ENCODE peak calls at places on chromosome 18, in eight cellular contexts. X, V, F, Q, H, D, P and J are unnamed samples. For H3K36me3 and H3K27me3, the result is how much of the 10 kb centered on the place peaks cover.

GRCh38 chr18:70454705-70455322 is 166.0 kb downstream of the SOCS6 start:
- DNase-seq in Q (peak), V (peak), H (no peak), D (no peak), P (peak), X (peak), F (peak), J (peak)

GRCh38 chr18:41818381-41819355 is 136.4 kb upstream of the PIK3C3 start:
- DNase-seq in P (no peak), H (no peak), Q (no peak), D (no peak), V (no peak), F (no peak), X (no peak), J (no peak)

GRCh38 chr18:4405965-4406364 is 49.1 kb downstream of the DLGAP1 start:
- DNase-seq in V (no peak), Q (no peak), H (no peak), P (no peak), D (no peak), F (no peak), X (no peak), J (no peak)

GRCh38 chr18:57062178-57062577 is 84.7 kb upstream of the BOD1L2 start:
- DNase-seq in F (no peak), H (no peak), D (no peak), X (no peak), P (no peak), Q (no peak), V (no peak), J (no peak)

GRCh38 chr18:63025251-63025710 is 294.3 kb downstream of the BCL2 start:
- DNase-seq in Q (no peak), P (no peak), X (peak), V (no peak), D (no peak), F (peak), H (no peak), J (no peak)

GRCh38 chr18:45416168-45416567 is 199.1 kb upstream of the SLC14A2 start:
- DNase-seq in H (no peak), V (no peak), F (peak), P (no peak), D (peak), Q (no peak), X (no peak), J (no peak)

GRCh38 chr18:40841473-40841872 is 1113.6 kb upstream of the PIK3C3 start:
- DNase-seq in F (no peak), D (no peak), H (no peak), Q (no peak), P (no peak), X (peak), V (no peak), J (no peak)

GRCh38 chr18:42107287-42108045 is 152.4 kb downstream of the PIK3C3 start:
- DNase-seq in F (no peak), H (no peak), D (no peak), Q (no peak), P (no peak), V (no peak), X (no peak), J (no peak)

GRCh38 chr18:3455938-3456685 is 6.1 kb downstream of the TGIF1 start:
- DNase-seq in F (peak), X (peak), H (no peak), P (no peak), D (no peak), V (peak), Q (no peak), J (peak)

GRCh38 chr18:907880-908512 is 3.3 kb downstream of the ADCYAP1 start:
- DNase-seq in H (no peak), D (no peak), P (peak), F (no peak), Q (no peak), V (no peak), X (no peak), J (no peak)

GRCh38 chr18:45686892-45687611 is 36.9 kb upstream of the SLC14A1 start:
- DNase-seq in P (no peak), F (no peak), H (no peak), Q (peak), V (no peak), X (no peak), D (no peak), J (no peak)

GRCh38 chr18:6413554-6414117 is 1.1 kb downstream of the L3MBTL4 start:
- DNase-seq in X (no peak), P (no peak), H (no peak), V (no peak), Q (no peak), D (peak), F (no peak), J (no peak)

GRCh38 chr18:10558967-10559298 is 33.1 kb downstream of the NAPG start:
- DNase-seq in P (no peak), V (no peak), X (no peak), F (no peak), D (no peak), Q (no peak), H (no peak), J (no peak)

GRCh38 chr18:46213295-46213694 is 109.1 kb downstream of the HAUS1 start:
- DNase-seq in Q (peak), H (no peak), D (no peak), V (peak), X (peak), P (no peak), F (no peak), J (no peak)

GRCh38 chr18:13548106-13548819 is 178.1 kb downstream of the FAM210A start:
- DNase-seq in D (no peak), Q (no peak), X (no peak), H (no peak), F (no peak), V (no peak), P (no peak), J (no peak)
- TF ChIP-seq CTCF in D (no peak), Q (peak), X (no peak), H (no peak), F (no peak), V (peak), P (no peak), J (no peak)

DNA sequence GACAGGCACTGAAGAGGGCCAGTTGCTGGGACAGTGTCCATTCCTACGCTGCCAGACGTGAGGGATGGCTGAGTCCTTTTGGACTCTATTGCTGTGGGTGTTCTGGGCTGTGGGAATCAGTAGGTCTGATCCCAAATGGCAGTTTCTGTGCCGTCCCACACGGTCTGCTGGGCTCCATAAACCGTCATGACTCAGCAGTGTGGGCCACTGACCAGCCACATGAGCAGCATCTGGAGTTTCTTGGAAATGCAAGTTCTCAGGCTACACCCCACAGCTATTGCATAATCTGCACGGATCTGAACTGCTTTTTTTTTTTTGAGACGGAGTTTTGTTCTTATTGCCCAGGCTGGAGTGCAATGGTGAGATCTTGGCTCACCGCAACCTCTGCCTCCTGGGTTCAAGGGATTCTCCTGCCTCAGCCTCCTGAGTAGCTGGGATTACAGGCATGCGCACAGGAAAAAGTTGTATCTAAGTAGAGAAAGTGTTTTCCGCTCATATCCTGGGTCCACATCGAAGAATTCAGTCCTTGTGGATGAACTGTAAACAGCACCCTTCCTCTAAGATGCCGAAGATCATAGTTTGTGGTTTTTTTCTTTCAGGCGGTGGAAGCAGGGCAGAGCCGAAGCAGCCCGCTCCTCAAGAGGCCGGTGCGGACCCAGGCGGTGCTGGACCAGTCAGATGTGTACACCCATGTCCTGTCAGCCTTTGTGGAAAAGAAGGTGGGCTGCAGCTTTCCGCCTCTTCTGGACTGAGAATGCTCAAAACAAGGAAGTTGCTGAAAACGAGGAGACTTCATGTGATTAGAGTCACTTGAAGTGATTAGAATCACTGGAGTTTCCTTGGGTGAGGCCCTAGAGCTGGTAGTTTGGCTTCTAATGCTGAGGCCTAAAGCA is 25.5 kb downstream of the RMC1 start:
- DNase-seq in P (peak), H (peak), F (no peak), X (no peak), D (peak), Q (peak), V (no peak), J (no peak)
- H3K36me3 ChIP-seq in P (half or more), H (half or more), F (under half), X (under half), D (half or more), Q (half or more), V (under half), J (under half)

GRCh38 chr18:32460046-32460785 is 10.5 kb downstream of the GAREM1 start:
- DNase-seq in P (no peak), X (no peak), F (no peak), D (no peak), H (no peak), V (no peak), Q (no peak), J (no peak)
- H3K27me3 ChIP-seq in P (under half), X (under half), F (under half), D (under half), H (under half), V (under half), Q (under half), J (under half)

DNA sequence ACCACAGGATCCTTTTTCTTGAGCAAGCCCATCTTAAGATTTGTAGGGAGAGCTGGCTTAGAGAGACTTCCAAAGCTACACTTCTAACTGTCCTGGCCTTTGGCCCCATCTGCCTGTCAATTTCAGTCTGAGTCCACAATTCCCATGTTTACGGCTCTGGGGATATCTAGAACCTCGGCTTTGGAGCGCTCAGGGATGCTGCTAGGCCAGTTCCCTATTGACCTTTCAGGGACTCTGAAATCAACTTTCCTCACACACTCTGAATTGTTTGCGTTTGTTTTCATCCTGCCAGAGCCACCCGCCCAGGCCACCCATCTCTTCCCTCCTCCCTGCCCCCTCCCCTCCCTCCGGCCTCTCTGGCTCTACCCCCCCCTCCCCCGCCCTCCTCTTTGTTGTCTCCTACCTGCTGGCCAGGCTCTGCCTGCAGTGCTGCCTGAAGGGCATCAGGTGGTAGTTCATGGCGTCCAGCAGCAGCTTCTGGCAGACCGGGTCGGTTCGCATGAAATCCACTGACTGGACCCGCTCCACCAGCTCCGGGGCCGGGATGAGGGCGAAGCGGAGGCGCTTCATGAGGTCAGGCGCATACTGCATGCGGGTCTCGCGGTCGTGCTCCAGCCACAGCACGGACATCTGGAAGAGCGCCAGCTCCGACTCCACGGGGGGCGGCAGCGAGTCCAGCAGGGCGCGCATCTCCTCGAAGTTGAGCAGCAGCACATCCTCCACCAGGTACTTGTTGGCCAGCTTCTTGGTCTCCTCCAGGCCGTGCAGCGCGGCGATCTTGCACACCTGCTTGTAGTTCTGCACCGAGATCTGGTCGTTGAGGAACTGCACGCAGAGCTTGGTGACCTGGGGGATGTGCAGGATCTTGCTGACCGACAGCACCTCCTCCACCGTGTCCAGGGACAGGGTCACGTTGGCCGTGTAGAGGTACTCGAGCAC is 3.3 kb downstream of the KLHL14 start:
- DNase-seq in F (peak), Q (no peak), D (no peak), V (peak), H (no peak), P (no peak), X (no peak), J (no peak)
- TF ChIP-seq CTCF in F (no peak), Q (no peak), D (no peak), V (peak), H (no peak), P (no peak), X (no peak), J (no peak)

GRCh38 chr18:49835405-49835804 is 22.1 kb upstream of the ACAA2 start:
- DNase-seq in D (no peak), Q (no peak), F (no peak), P (no peak), X (no peak), V (peak), H (no peak), J (peak)

GRCh38 chr18:49841236-49842217 is 28.2 kb upstream of the ACAA2 start:
- DNase-seq in D (no peak), X (no peak), Q (no peak), P (no peak), F (no peak), H (no peak), V (no peak), J (no peak)

GRCh38 chr18:49837889-49838288 is 24.6 kb upstream of the ACAA2 start:
- DNase-seq in X (peak), P (no peak), H (no peak), Q (no peak), F (no peak), D (no peak), V (peak), J (no peak)

GRCh38 chr18:49838381-49838780 is 25.0 kb upstream of the ACAA2 start:
- DNase-seq in H (no peak), Q (no peak), P (no peak), F (no peak), D (no peak), V (no peak), X (peak), J (no peak)

GRCh38 chr18:49839012-49839411 is 25.7 kb upstream of the ACAA2 start:
- DNase-seq in D (no peak), X (peak), P (no peak), Q (no peak), V (no peak), H (no peak), F (no peak), J (no peak)
- H3K36me3 ChIP-seq in D (under half), X (under half), P (under half), Q (under half), V (under half), H (under half), F (under half), J (under half)

GRCh38 chr18:28175930-28176673 is 828 bp downstream of the CDH2 start:
- DNase-seq in D (no peak), Q (no peak), V (no peak), F (peak), X (no peak), H (no peak), P (peak), J (no peak)

GRCh38 chr18:28177828-28178635 is 1.1 kb upstream of the CDH2 start:
- DNase-seq in P (peak), H (no peak), V (peak), D (no peak), F (peak), X (peak), Q (no peak), J (no peak)

GRCh38 chr18:28176674-28176932 is 327 bp downstream of the CDH2 start:
- DNase-seq in D (no peak), Q (no peak), X (no peak), F (no peak), H (no peak), V (no peak), P (no peak), J (no peak)

GRCh38 chr18:28176933-28177827 is at the start of gene CDH2:
- DNase-seq in D (no peak), X (peak), Q (no peak), F (peak), P (peak), V (peak), H (no peak), J (no peak)

DNA sequence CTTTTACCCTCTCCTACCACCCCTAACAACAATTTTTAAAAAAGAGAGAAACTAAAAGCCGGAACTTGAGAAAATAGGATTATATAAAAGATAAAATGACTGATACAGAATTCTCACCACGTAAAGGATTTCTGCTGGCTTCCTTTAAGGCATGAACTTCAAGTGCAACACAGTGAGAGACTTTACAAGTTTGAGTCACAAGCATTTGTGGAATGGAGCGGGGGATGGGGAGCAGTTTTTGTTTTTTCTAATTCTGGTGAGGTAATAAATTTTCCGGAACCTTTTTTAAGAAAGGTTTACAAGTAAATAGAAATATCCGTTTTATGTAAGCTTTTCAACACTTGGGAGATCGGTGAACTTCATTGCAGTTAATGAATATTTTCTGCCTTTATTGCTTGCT is 1.8 kb upstream of the CDH2 start:
- DNase-seq in P (peak), X (no peak), F (peak), D (no peak), H (no peak), V (no peak), Q (no peak), J (no peak)
- H3K27me3 ChIP-seq in P (under half), X (under half), F (under half), D (under half), H (under half), V (under half), Q (under half), J (under half)

DNA sequence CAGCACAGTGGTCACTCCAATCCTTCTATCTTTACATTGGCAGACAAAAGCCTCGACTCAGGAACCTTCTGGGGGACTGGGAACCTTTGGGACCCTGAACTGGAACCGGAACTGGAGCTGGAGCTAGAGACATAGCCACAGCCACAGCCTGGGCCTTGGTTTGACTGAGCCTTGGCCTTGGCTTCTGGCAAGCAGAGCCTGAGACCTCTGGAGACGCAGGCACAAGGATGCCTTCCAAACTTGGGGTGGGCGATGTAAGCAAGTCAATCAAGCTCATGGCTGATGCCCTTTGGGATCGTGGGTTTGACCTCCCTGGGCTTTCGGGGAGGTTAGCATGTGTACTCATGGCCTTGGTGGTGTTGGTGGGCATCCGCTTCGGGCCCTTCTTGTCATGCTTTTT is 619.3 kb downstream of the MBD2 start:
- DNase-seq in X (no peak), Q (no peak), P (no peak), D (no peak), F (no peak), H (no peak), V (no peak), J (no peak)
- TF ChIP-seq CTCF in X (no peak), Q (no peak), P (no peak), D (no peak), F (no peak), H (no peak), V (no peak), J (no peak)

DNA sequence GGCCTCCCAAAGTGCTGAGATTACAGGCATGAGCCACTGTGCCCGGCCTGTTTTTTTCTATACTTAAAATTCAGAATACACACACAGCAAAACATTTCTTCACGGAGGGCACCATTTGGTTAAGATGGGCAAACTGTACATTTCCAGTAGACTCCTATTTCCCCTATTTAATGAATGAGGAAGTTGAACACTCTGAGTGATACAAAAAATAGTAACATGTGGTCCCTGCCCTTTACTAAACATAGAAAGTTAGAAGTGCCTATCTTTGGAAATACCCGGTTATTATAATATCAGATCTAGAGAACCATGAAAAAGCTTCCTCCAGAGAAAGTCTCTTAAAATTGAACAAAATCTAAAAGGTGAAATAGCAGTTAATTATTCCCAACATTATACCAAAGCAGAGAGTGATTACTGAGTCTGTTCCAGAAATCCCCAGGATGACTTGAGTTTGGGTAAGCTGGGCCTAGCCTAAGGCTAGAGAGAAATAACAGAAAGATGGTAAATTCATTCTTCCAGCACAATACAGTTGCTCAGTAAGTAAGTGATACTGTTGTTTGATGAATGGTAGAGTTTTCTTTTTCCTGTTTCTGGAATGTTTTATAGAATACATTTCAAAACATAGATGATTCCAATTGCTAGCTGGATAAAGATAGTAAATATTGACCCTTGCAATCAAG is 23.3 kb upstream of the RMC1 start:
- DNase-seq in D (no peak), P (no peak), V (no peak), Q (no peak), F (no peak), H (no peak), X (no peak), J (no peak)
- H3K36me3 ChIP-seq in D (half or more), P (half or more), V (under half), Q (half or more), F (under half), H (half or more), X (under half), J (under half)

GRCh38 chr18:11749305-11749704 is 60.2 kb downstream of the GNAL start:
- DNase-seq in Q (no peak), P (peak), H (no peak), F (no peak), D (no peak), X (no peak), V (no peak), J (no peak)

GRCh38 chr18:11747286-11747685 is 58.2 kb downstream of the GNAL start:
- DNase-seq in V (no peak), P (peak), D (no peak), F (no peak), X (no peak), H (no peak), Q (no peak), J (no peak)

GRCh38 chr18:11750171-11750570 is 61.1 kb downstream of the GNAL start:
- DNase-seq in X (no peak), Q (no peak), F (no peak), V (no peak), D (no peak), P (no peak), H (no peak), J (no peak)

GRCh38 chr18:11750581-11751304 is 61.7 kb downstream of the GNAL start:
- DNase-seq in V (no peak), D (no peak), F (no peak), P (peak), H (no peak), Q (no peak), X (no peak), J (no peak)

DNA sequence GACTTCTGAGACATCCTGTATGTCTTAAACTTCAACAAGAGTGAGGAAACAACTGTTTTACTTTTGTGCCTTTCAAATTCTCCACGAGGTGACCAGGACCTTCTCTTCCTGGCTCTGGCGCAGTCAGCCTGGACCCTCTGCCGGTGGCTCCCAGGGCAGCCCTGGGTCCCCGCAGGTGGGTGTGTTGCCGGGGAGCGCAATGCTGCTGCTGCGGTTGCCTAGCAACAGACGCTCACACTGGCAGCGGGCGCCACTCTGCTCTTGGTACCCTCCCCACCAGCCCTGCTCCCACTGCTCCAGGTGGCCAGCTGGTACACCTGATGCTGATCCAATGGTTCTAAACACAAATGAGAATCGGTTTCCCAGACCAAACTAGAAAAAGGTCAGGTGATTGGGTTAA is 58.7 kb downstream of the GNAL start:
- DNase-seq in Q (no peak), V (no peak), D (no peak), X (no peak), F (no peak), H (no peak), P (no peak), J (no peak)
- H3K27me3 ChIP-seq in Q (under half), V (under half), D (under half), X (under half), F (under half), H (under half), P (under half), J (under half)